ENCODE peak calls at places on chromosomes 12 and 14, in six cellular contexts. One of them, this sample, is unnamed.

GRCh38 chr12:110436231-110436630 is 13.9 kb downstream of the ARPC3 start:
- DNase-seq in left ventricle myocardium inferior: no peak
- DNase-seq in fibroblast of the aortic adventitia: peak
- DNase-seq in activated B cell treated with CpG ODN at 0.5 μM for 24 hours: no peak
- DNase-seq in heart right ventricle: no peak
- DNase-seq in GM13976: no peak
- DNase-seq in this sample: no peak

GRCh38 chr14:58138719-58139482 is 13.1 kb downstream of the ARMH4 start:
- DNase-seq in activated B cell treated with CpG ODN at 0.5 μM for 24 hours: no peak
- DNase-seq in GM13976: no peak
- DNase-seq in fibroblast of the aortic adventitia: no peak
- DNase-seq in heart right ventricle: no peak
- DNase-seq in left ventricle myocardium inferior: no peak
- DNase-seq in this sample: no peak

GRCh38 chr12:131895640-131896079 is 1.2 kb downstream of the ULK1 start:
- DNase-seq in left ventricle myocardium inferior: no peak
- DNase-seq in heart right ventricle: no peak
- DNase-seq in fibroblast of the aortic adventitia: peak
- DNase-seq in GM13976: no peak
- DNase-seq in activated B cell treated with CpG ODN at 0.5 μM for 24 hours: no peak
- DNase-seq in this sample: no peak

GRCh38 chr12:130633771-130634170 is 82.3 kb downstream of the RIMBP2 start:
- DNase-seq in left ventricle myocardium inferior: no peak
- DNase-seq in activated B cell treated with CpG ODN at 0.5 μM for 24 hours: no peak
- DNase-seq in GM13976: no peak
- DNase-seq in fibroblast of the aortic adventitia: no peak
- DNase-seq in heart right ventricle: no peak
- DNase-seq in this sample: peak

GRCh38 chr12:16604853-16605252 is 1.1 kb downstream of the LMO3 start:
- DNase-seq in GM13976: no peak
- DNase-seq in heart right ventricle: no peak
- DNase-seq in activated B cell treated with CpG ODN at 0.5 μM for 24 hours: no peak
- DNase-seq in left ventricle myocardium inferior: no peak
- DNase-seq in fibroblast of the aortic adventitia: no peak
- DNase-seq in this sample: peak

GRCh38 chr12:52847335-52848102 is 1.3 kb downstream of the KRT78 start:
- DNase-seq in heart right ventricle: no peak
- DNase-seq in GM13976: no peak
- DNase-seq in left ventricle myocardium inferior: no peak
- DNase-seq in fibroblast of the aortic adventitia: peak
- DNase-seq in activated B cell treated with CpG ODN at 0.5 μM for 24 hours: no peak
- DNase-seq in this sample: no peak

GRCh38 chr14:53620325-53620716 is 336.3 kb downstream of the BMP4 start:
- DNase-seq in GM13976: no peak
- DNase-seq in heart right ventricle: no peak
- DNase-seq in fibroblast of the aortic adventitia: peak
- DNase-seq in activated B cell treated with CpG ODN at 0.5 μM for 24 hours: no peak
- DNase-seq in left ventricle myocardium inferior: no peak
- DNase-seq in this sample: no peak

GRCh38 chr12:21780786-21781185 is 6.3 kb upstream of the KCNJ8 start:
- DNase-seq in heart right ventricle: no peak
- DNase-seq in activated B cell treated with CpG ODN at 0.5 μM for 24 hours: no peak
- DNase-seq in GM13976: no peak
- DNase-seq in fibroblast of the aortic adventitia: peak
- DNase-seq in left ventricle myocardium inferior: no peak
- DNase-seq in this sample: no peak

GRCh38 chr14:100669468-100669867 is 57.2 kb upstream of the DLK1 start:
- DNase-seq in left ventricle myocardium inferior: no peak
- DNase-seq in heart right ventricle: no peak
- DNase-seq in activated B cell treated with CpG ODN at 0.5 μM for 24 hours: no peak
- DNase-seq in fibroblast of the aortic adventitia: no peak
- DNase-seq in GM13976: no peak
- DNase-seq in this sample: no peak

GRCh38 chr14:36820901-36821300 is 159.2 kb downstream of the PAX9 start:
- DNase-seq in left ventricle myocardium inferior: no peak
- DNase-seq in activated B cell treated with CpG ODN at 0.5 μM for 24 hours: no peak
- DNase-seq in GM13976: no peak
- DNase-seq in heart right ventricle: no peak
- DNase-seq in fibroblast of the aortic adventitia: no peak
- DNase-seq in this sample: no peak

GRCh38 chr12:91037301-91037700 is 20.5 kb downstream of the KERA start:
- DNase-seq in left ventricle myocardium inferior: no peak
- DNase-seq in heart right ventricle: no peak
- DNase-seq in activated B cell treated with CpG ODN at 0.5 μM for 24 hours: no peak
- DNase-seq in fibroblast of the aortic adventitia: peak
- DNase-seq in GM13976: no peak
- DNase-seq in this sample: no peak

GRCh38 chr12:57459750-57460400 is at the start of gene GLI1:
- DNase-seq in activated B cell treated with CpG ODN at 0.5 μM for 24 hours: no peak
- DNase-seq in GM13976: peak
- DNase-seq in left ventricle myocardium inferior: no peak
- DNase-seq in heart right ventricle: no peak
- DNase-seq in fibroblast of the aortic adventitia: no peak
- DNase-seq in this sample: peak

GRCh38 chr14:22551597-22551982 is 37.4 kb downstream of the DAD1 start:
- DNase-seq in heart right ventricle: no peak
- DNase-seq in activated B cell treated with CpG ODN at 0.5 μM for 24 hours: no peak
- DNase-seq in left ventricle myocardium inferior: no peak
- DNase-seq in fibroblast of the aortic adventitia: no peak
- DNase-seq in GM13976: no peak
- DNase-seq in this sample: no peak

GRCh38 chr12:2593045-2593444 is 201.7 kb upstream of the FKBP4 start:
- DNase-seq in activated B cell treated with CpG ODN at 0.5 μM for 24 hours: no peak
- DNase-seq in fibroblast of the aortic adventitia: no peak
- DNase-seq in heart right ventricle: no peak
- DNase-seq in GM13976: no peak
- DNase-seq in left ventricle myocardium inferior: no peak
- DNase-seq in this sample: no peak

GRCh38 chr12:105721051-105721825 is 390.7 kb downstream of the C12orf75 start:
- DNase-seq in left ventricle myocardium inferior: no peak
- DNase-seq in activated B cell treated with CpG ODN at 0.5 μM for 24 hours: no peak
- DNase-seq in heart right ventricle: no peak
- DNase-seq in GM13976: no peak
- DNase-seq in fibroblast of the aortic adventitia: no peak
- DNase-seq in this sample: no peak

GRCh38 chr12:110743571-110744093 is 941 bp upstream of the PPP1CC start:
- DNase-seq in GM13976: no peak
- DNase-seq in left ventricle myocardium inferior: peak
- DNase-seq in fibroblast of the aortic adventitia: peak
- DNase-seq in activated B cell treated with CpG ODN at 0.5 μM for 24 hours: no peak
- DNase-seq in heart right ventricle: peak
- DNase-seq in this sample: peak

GRCh38 chr12:3835914-3836313 is 37.3 kb downstream of the PARP11 start:
- DNase-seq in GM13976: no peak
- DNase-seq in heart right ventricle: no peak
- DNase-seq in activated B cell treated with CpG ODN at 0.5 μM for 24 hours: no peak
- DNase-seq in fibroblast of the aortic adventitia: no peak
- DNase-seq in left ventricle myocardium inferior: no peak
- DNase-seq in this sample: no peak

GRCh38 chr12:3834774-3835173 is 38.4 kb downstream of the PARP11 start:
- DNase-seq in GM13976: no peak
- DNase-seq in fibroblast of the aortic adventitia: no peak
- DNase-seq in left ventricle myocardium inferior: no peak
- DNase-seq in heart right ventricle: no peak
- DNase-seq in activated B cell treated with CpG ODN at 0.5 μM for 24 hours: no peak
- DNase-seq in this sample: no peak

GRCh38 chr12:3838065-3838464 is 35.1 kb downstream of the PARP11 start:
- DNase-seq in GM13976: no peak
- DNase-seq in activated B cell treated with CpG ODN at 0.5 μM for 24 hours: no peak
- DNase-seq in fibroblast of the aortic adventitia: no peak
- DNase-seq in heart right ventricle: no peak
- DNase-seq in left ventricle myocardium inferior: no peak
- DNase-seq in this sample: no peak

GRCh38 chr12:3836641-3837040 is 36.6 kb downstream of the PARP11 start:
- DNase-seq in GM13976: no peak
- DNase-seq in fibroblast of the aortic adventitia: no peak
- DNase-seq in left ventricle myocardium inferior: no peak
- DNase-seq in activated B cell treated with CpG ODN at 0.5 μM for 24 hours: no peak
- DNase-seq in heart right ventricle: no peak
- DNase-seq in this sample: no peak

GRCh38 chr12:3837049-3837448 is 36.1 kb downstream of the PARP11 start:
- DNase-seq in heart right ventricle: no peak
- DNase-seq in activated B cell treated with CpG ODN at 0.5 μM for 24 hours: no peak
- DNase-seq in left ventricle myocardium inferior: no peak
- DNase-seq in fibroblast of the aortic adventitia: no peak
- DNase-seq in GM13976: no peak
- DNase-seq in this sample: peak
- TF ChIP-seq CTCF in heart right ventricle: no peak
- TF ChIP-seq CTCF in activated B cell treated with CpG ODN at 0.5 μM for 24 hours: no peak
- TF ChIP-seq CTCF in left ventricle myocardium inferior: no peak
- TF ChIP-seq CTCF in fibroblast of the aortic adventitia: no peak
- TF ChIP-seq CTCF in GM13976: peak
- TF ChIP-seq CTCF in this sample: peak

GRCh38 chr12:116880817-116881324 is 370 bp downstream of the HRK start:
- DNase-seq in heart right ventricle: peak
- DNase-seq in fibroblast of the aortic adventitia: peak
- DNase-seq in activated B cell treated with CpG ODN at 0.5 μM for 24 hours: peak
- DNase-seq in GM13976: peak
- DNase-seq in left ventricle myocardium inferior: peak
- DNase-seq in this sample: peak

GRCh38 chr12:116880213-116880816 is 926 bp downstream of the HRK start:
- DNase-seq in left ventricle myocardium inferior: no peak
- DNase-seq in fibroblast of the aortic adventitia: peak
- DNase-seq in GM13976: peak
- DNase-seq in heart right ventricle: no peak
- DNase-seq in activated B cell treated with CpG ODN at 0.5 μM for 24 hours: peak
- DNase-seq in this sample: peak

GRCh38 chr12:116881867-116882507 is 746 bp upstream of the HRK start:
- DNase-seq in left ventricle myocardium inferior: no peak
- DNase-seq in fibroblast of the aortic adventitia: no peak
- DNase-seq in GM13976: peak
- DNase-seq in activated B cell treated with CpG ODN at 0.5 μM for 24 hours: no peak
- DNase-seq in heart right ventricle: no peak
- DNase-seq in this sample: peak

GRCh38 chr12:116881325-116881866 is at the start of gene HRK:
- DNase-seq in left ventricle myocardium inferior: no peak
- DNase-seq in GM13976: no peak
- DNase-seq in heart right ventricle: peak
- DNase-seq in activated B cell treated with CpG ODN at 0.5 μM for 24 hours: no peak
- DNase-seq in fibroblast of the aortic adventitia: no peak
- DNase-seq in this sample: peak

GRCh38 chr12:116882742-116883141 is 1.5 kb upstream of the HRK start:
- DNase-seq in fibroblast of the aortic adventitia: peak
- DNase-seq in GM13976: peak
- DNase-seq in heart right ventricle: no peak
- DNase-seq in left ventricle myocardium inferior: no peak
- DNase-seq in activated B cell treated with CpG ODN at 0.5 μM for 24 hours: no peak
- DNase-seq in this sample: peak
- TF ChIP-seq CTCF in fibroblast of the aortic adventitia: peak
- TF ChIP-seq CTCF in GM13976: peak
- TF ChIP-seq CTCF in heart right ventricle: no peak
- TF ChIP-seq CTCF in left ventricle myocardium inferior: peak
- TF ChIP-seq CTCF in activated B cell treated with CpG ODN at 0.5 μM for 24 hours: no peak
- TF ChIP-seq CTCF in this sample: peak

DNA sequence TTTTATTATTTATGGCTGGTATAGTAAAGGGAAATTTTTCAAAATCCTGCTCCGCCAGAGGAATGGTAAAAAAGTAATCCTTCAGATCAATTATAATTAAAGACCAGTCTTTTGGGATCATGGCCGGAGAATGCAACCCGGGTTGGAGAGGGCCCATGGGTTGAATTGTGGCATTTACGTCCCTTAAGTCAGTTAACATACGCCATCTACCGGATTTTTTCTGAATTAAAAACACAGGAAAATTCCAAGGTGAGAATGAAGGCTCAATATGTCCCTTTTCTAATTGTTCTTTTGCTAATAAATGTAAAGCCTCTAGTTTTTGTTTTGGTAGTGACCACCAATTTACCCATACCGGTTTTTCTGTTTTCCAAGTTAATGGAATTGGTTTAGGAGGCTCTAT is 602.8 kb downstream of the ALG10 start:
- DNase-seq in fibroblast of the aortic adventitia: peak
- DNase-seq in left ventricle myocardium inferior: no peak
- DNase-seq in GM13976: peak
- DNase-seq in heart right ventricle: no peak
- DNase-seq in activated B cell treated with CpG ODN at 0.5 μM for 24 hours: no peak
- DNase-seq in this sample: no peak
- TF ChIP-seq CTCF in fibroblast of the aortic adventitia: no peak
- TF ChIP-seq CTCF in left ventricle myocardium inferior: peak
- TF ChIP-seq CTCF in GM13976: no peak
- TF ChIP-seq CTCF in heart right ventricle: no peak
- TF ChIP-seq CTCF in activated B cell treated with CpG ODN at 0.5 μM for 24 hours: no peak
- TF ChIP-seq CTCF in this sample: peak

GRCh38 chr12:94150483-94151225 is 2.3 kb downstream of the PLXNC1 start:
- DNase-seq in heart right ventricle: no peak
- DNase-seq in activated B cell treated with CpG ODN at 0.5 μM for 24 hours: peak
- DNase-seq in GM13976: peak
- DNase-seq in fibroblast of the aortic adventitia: no peak
- DNase-seq in left ventricle myocardium inferior: no peak
- DNase-seq in this sample: peak
- TF ChIP-seq CTCF in heart right ventricle: no peak
- TF ChIP-seq CTCF in activated B cell treated with CpG ODN at 0.5 μM for 24 hours: no peak
- TF ChIP-seq CTCF in GM13976: no peak
- TF ChIP-seq CTCF in fibroblast of the aortic adventitia: no peak
- TF ChIP-seq CTCF in left ventricle myocardium inferior: no peak
- TF ChIP-seq CTCF in this sample: no peak

GRCh38 chr14:61647704-61648103 is 47.6 kb upstream of the HIF1A start:
- DNase-seq in activated B cell treated with CpG ODN at 0.5 μM for 24 hours: no peak
- DNase-seq in heart right ventricle: no peak
- DNase-seq in left ventricle myocardium inferior: no peak
- DNase-seq in fibroblast of the aortic adventitia: no peak
- DNase-seq in GM13976: no peak
- DNase-seq in this sample: no peak

GRCh38 chr14:61651355-61651754 is 44.0 kb upstream of the HIF1A start:
- DNase-seq in GM13976: no peak
- DNase-seq in left ventricle myocardium inferior: no peak
- DNase-seq in activated B cell treated with CpG ODN at 0.5 μM for 24 hours: no peak
- DNase-seq in fibroblast of the aortic adventitia: no peak
- DNase-seq in heart right ventricle: no peak
- DNase-seq in this sample: no peak

GRCh38 chr14:61646366-61647101 is 48.8 kb upstream of the HIF1A start:
- DNase-seq in activated B cell treated with CpG ODN at 0.5 μM for 24 hours: no peak
- DNase-seq in heart right ventricle: no peak
- DNase-seq in GM13976: no peak
- DNase-seq in fibroblast of the aortic adventitia: peak
- DNase-seq in left ventricle myocardium inferior: no peak
- DNase-seq in this sample: no peak

GRCh38 chr14:61648377-61648776 is 46.9 kb upstream of the HIF1A start:
- DNase-seq in heart right ventricle: no peak
- DNase-seq in activated B cell treated with CpG ODN at 0.5 μM for 24 hours: no peak
- DNase-seq in left ventricle myocardium inferior: no peak
- DNase-seq in GM13976: no peak
- DNase-seq in fibroblast of the aortic adventitia: no peak
- DNase-seq in this sample: no peak

DNA sequence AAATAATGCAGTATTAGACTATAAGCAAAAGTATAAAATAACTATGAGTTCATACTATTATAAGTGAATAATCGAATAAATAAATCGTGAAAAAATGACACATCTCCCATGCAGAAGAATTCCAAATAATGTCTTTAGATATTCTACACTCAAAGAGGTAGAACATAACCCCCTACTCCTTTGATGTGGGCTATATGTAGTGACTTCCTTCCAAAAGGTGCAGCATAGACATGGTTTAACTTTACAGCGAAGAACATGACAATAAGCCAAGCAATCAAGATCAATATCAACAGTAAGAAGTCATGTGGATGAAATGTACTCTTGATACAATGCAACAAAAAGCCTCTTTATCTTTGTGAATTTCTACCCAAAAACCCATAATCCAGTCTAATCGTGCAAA is 46.0 kb upstream of the HIF1A start:
- DNase-seq in GM13976: no peak
- DNase-seq in fibroblast of the aortic adventitia: no peak
- DNase-seq in heart right ventricle: no peak
- DNase-seq in left ventricle myocardium inferior: no peak
- DNase-seq in activated B cell treated with CpG ODN at 0.5 μM for 24 hours: no peak
- DNase-seq in this sample: no peak
- TF ChIP-seq CTCF in GM13976: no peak
- TF ChIP-seq CTCF in fibroblast of the aortic adventitia: no peak
- TF ChIP-seq CTCF in heart right ventricle: no peak
- TF ChIP-seq CTCF in left ventricle myocardium inferior: no peak
- TF ChIP-seq CTCF in activated B cell treated with CpG ODN at 0.5 μM for 24 hours: no peak
- TF ChIP-seq CTCF in this sample: no peak

GRCh38 chr12:79690606-79691298 is at the start of gene PAWR:
- DNase-seq in activated B cell treated with CpG ODN at 0.5 μM for 24 hours: peak
- DNase-seq in left ventricle myocardium inferior: peak
- DNase-seq in GM13976: peak
- DNase-seq in fibroblast of the aortic adventitia: peak
- DNase-seq in heart right ventricle: peak
- DNase-seq in this sample: peak
- TF ChIP-seq CTCF in activated B cell treated with CpG ODN at 0.5 μM for 24 hours: no peak
- TF ChIP-seq CTCF in left ventricle myocardium inferior: peak
- TF ChIP-seq CTCF in GM13976: peak
- TF ChIP-seq CTCF in fibroblast of the aortic adventitia: peak
- TF ChIP-seq CTCF in heart right ventricle: no peak
- TF ChIP-seq CTCF in this sample: peak